ENCODE peak calls at places on chromosomes 2 and 18, in five cellular contexts. O, R, V, K and Q are unnamed samples.

GRCh38 chr2:7007488-7007845 is 90.3 kb downstream of the RNF144A start:
- DNase-seq in O (no peak), R (no peak), V (no peak), K (no peak), Q (no peak)

GRCh38 chr2:18483896-18484295 is 76.6 kb downstream of the RDH14 start:
- DNase-seq in O (no peak), R (no peak), V (no peak), K (no peak), Q (no peak)

GRCh38 chr2:84894131-84894586 is 11.3 kb upstream of the TMSB10 start:
- DNase-seq in O (no peak), R (peak), V (no peak), K (no peak), Q (no peak)

GRCh38 chr2:26946841-26947784 is 23.3 kb upstream of the MAPRE3 start:
- DNase-seq in O (no peak), R (peak), V (no peak), K (peak), Q (no peak)

GRCh38 chr2:168652997-168653906 is 149.2 kb upstream of the NOSTRIN start:
- DNase-seq in O (no peak), R (no peak), V (no peak), K (no peak), Q (no peak)

GRCh38 chr2:113979172-113980128 is 89.6 kb downstream of the ACTR3 start:
- DNase-seq in O (peak), R (no peak), V (no peak), K (no peak), Q (no peak)

GRCh38 chr2:71006955-71007799 is 12.5 kb upstream of the TEX261 start:
- DNase-seq in O (no peak), R (no peak), V (no peak), K (no peak), Q (no peak)

GRCh38 chr18:28606686-28607085 is 429.8 kb upstream of the CDH2 start:
- DNase-seq in O (no peak), R (no peak), V (no peak), K (no peak), Q (no peak)

GRCh38 chr18:9766076-9766481 is 58.0 kb downstream of the RAB31 start:
- DNase-seq in O (no peak), R (no peak), V (no peak), K (no peak), Q (no peak)

GRCh38 chr2:216539791-216540241 is 41.2 kb downstream of the RPL37A start:
- DNase-seq in O (no peak), R (peak), V (peak), K (peak), Q (no peak)

GRCh38 chr2:167943368-167943767 is 304.0 kb downstream of the STK39 start:
- DNase-seq in O (no peak), R (no peak), V (no peak), K (no peak), Q (no peak)

GRCh38 chr2:183224933-183225332 is 100.7 kb downstream of the NUP35 start:
- DNase-seq in O (no peak), R (no peak), V (no peak), K (no peak), Q (no peak)

GRCh38 chr2:228268756-228269155 is 87.3 kb upstream of the SPHKAP start:
- DNase-seq in O (no peak), R (peak), V (no peak), K (no peak), Q (no peak)

GRCh38 chr18:48949051-48949605 is 1.6 kb downstream of the SMAD7 start:
- DNase-seq in O (no peak), R (no peak), V (peak), K (no peak), Q (no peak)

GRCh38 chr2:171999125-171999524 is 628 bp upstream of the METAP1D start:
- DNase-seq in O (no peak), R (no peak), V (no peak), K (no peak), Q (no peak)

GRCh38 chr2:69271831-69272257 is 115.2 kb downstream of the GFPT1 start:
- DNase-seq in O (no peak), R (no peak), V (no peak), K (no peak), Q (no peak)

GRCh38 chr2:5290911-5291546 is 401.2 kb upstream of the SOX11 start:
- DNase-seq in O (no peak), R (no peak), V (no peak), K (no peak), Q (no peak)

GRCh38 chr2:10811552-10811951 is 1.0 kb downstream of the PDIA6 start:
- DNase-seq in O (no peak), R (no peak), V (no peak), K (no peak), Q (no peak)

GRCh38 chr2:207729465-207729998 is 18.1 kb downstream of the CCNYL1 start:
- DNase-seq in O (no peak), R (no peak), V (no peak), K (no peak), Q (no peak)

GRCh38 chr2:239586651-239587310 is 186.0 kb upstream of the HDAC4 start:
- DNase-seq in O (no peak), R (no peak), V (no peak), K (no peak), Q (no peak)

GRCh38 chr2:230052299-230052698 is 16.4 kb downstream of the SLC16A14 start:
- DNase-seq in O (no peak), R (no peak), V (no peak), K (no peak), Q (no peak)

GRCh38 chr2:222774941-222775340 is 85.9 kb upstream of the ACSL3 start:
- DNase-seq in O (no peak), R (no peak), V (no peak), K (peak), Q (no peak)

GRCh38 chr2:68024450-68024849 is 38.4 kb downstream of the C1D start:
- DNase-seq in O (no peak), R (no peak), V (no peak), K (no peak), Q (no peak)

GRCh38 chr2:110105608-110106467 is 9.8 kb downstream of the MALL start:
- DNase-seq in O (no peak), R (peak), V (no peak), K (peak), Q (no peak)

GRCh38 chr2:197256771-197257170 is 53.8 kb downstream of the ANKRD44 start:
- DNase-seq in O (no peak), R (no peak), V (no peak), K (no peak), Q (no peak)

GRCh38 chr18:68394705-68395104 is 320.2 kb downstream of the TMX3 start:
- DNase-seq in O (no peak), R (no peak), V (no peak), K (peak), Q (no peak)

GRCh38 chr2:153476491-153477095 is 2.0 kb downstream of the RPRM start:
- DNase-seq in O (no peak), R (peak), V (peak), K (no peak), Q (no peak)

GRCh38 chr18:44837491-44838185 is 156.9 kb downstream of the SETBP1 start:
- DNase-seq in O (no peak), R (no peak), V (no peak), K (no peak), Q (no peak)

GRCh38 chr2:17793293-17793692 is 23.0 kb upstream of the MSGN1 start:
- DNase-seq in O (no peak), R (no peak), V (no peak), K (no peak), Q (no peak)

GRCh38 chr18:32439802-32440201 is 30.9 kb downstream of the GAREM1 start:
- DNase-seq in O (no peak), R (no peak), V (no peak), K (no peak), Q (no peak)

GRCh38 chr18:44342946-44343345 is 337.7 kb upstream of the SETBP1 start:
- DNase-seq in O (no peak), R (no peak), V (no peak), K (no peak), Q (no peak)

GRCh38 chr18:7537145-7537544 is 30.0 kb upstream of the PTPRM start:
- DNase-seq in O (no peak), R (no peak), V (no peak), K (no peak), Q (no peak)

GRCh38 chr2:233718552-233718951 is at the start of gene UGT1A4:
- DNase-seq in O (no peak), R (no peak), V (no peak), K (no peak), Q (no peak)

GRCh38 chr2:8125741-8126691 is 555.8 kb upstream of the ID2 start:
- DNase-seq in O (no peak), R (no peak), V (peak), K (no peak), Q (no peak)

GRCh38 chr2:44342854-44343253 is 18.4 kb downstream of the PREPL start:
- DNase-seq in O (no peak), R (no peak), V (no peak), K (peak), Q (no peak)

GRCh38 chr2:43117521-43118143 is 108.8 kb downstream of the ZFP36L2 start:
- DNase-seq in O (no peak), R (no peak), V (no peak), K (no peak), Q (no peak)

GRCh38 chr18:40917096-40917495 is 1037.9 kb upstream of the PIK3C3 start:
- DNase-seq in O (no peak), R (no peak), V (no peak), K (no peak), Q (no peak)

GRCh38 chr2:201116959-201117734 is 1.2 kb downstream of the CFLAR start:
- DNase-seq in O (no peak), R (peak), V (peak), K (peak), Q (no peak)